ENCODE peak calls at places on chromosomes 16 and 17, in six cellular contexts. M is A549, O is DMS 273 treated with DMSO at 0.1 percent for 48 hours, S is EL, U is tibial artery, E is NCI-H510A treated with DMSO at 0.1 percent for 48 hours. Y is an unnamed sample.

GRCh38 chr17:40910441-40910841 is 25.4 kb upstream of the KRT20 start:
- DNase-seq in U (no peak), E (no peak), O (no peak), M (no peak), S (peak), Y (no peak)

GRCh38 chr16:675884-676564 is 553 bp downstream of the RHBDL1 start:
- DNase-seq in S (no peak), O (no peak), E (no peak), M (no peak), U (no peak), Y (no peak)

GRCh38 chr17:60577147-60577925 is 22.7 kb upstream of the PPM1D start:
- DNase-seq in M (no peak), O (no peak), E (no peak), U (no peak), S (peak), Y (no peak)

GRCh38 chr16:3961449-3961849 is 80.9 kb upstream of the CREBBP start:
- DNase-seq in M (peak), E (no peak), O (no peak), U (no peak), S (peak), Y (no peak)

GRCh38 chr17:65536573-65537342 is 24.7 kb downstream of the AXIN2 start:
- DNase-seq in S (no peak), M (no peak), E (no peak), U (no peak), O (no peak), Y (no peak)

GRCh38 chr17:57989011-57989345 is 924 bp upstream of the VEZF1 start:
- DNase-seq in O (no peak), M (peak), U (peak), E (peak), S (peak), Y (peak)

GRCh38 chr16:12801511-12802042 is 2.1 kb downstream of the CPPED1 start:
- DNase-seq in U (no peak), S (peak), M (peak), E (no peak), O (no peak), Y (no peak)

GRCh38 chr16:8848939-8849391 is 19.8 kb downstream of the CARHSP1 start:
- DNase-seq in U (peak), E (no peak), S (peak), O (no peak), M (no peak), Y (no peak)

GRCh38 chr17:2782030-2782429 is 14.2 kb upstream of the RAP1GAP2 start:
- DNase-seq in O (no peak), U (no peak), M (peak), S (peak), E (no peak), Y (no peak)

GRCh38 chr16:8109510-8110369 is 480.6 kb downstream of the TMEM114 start:
- DNase-seq in U (no peak), O (no peak), M (peak), E (peak), S (no peak), Y (no peak)

GRCh38 chr16:58032710-58033293 is 7.2 kb downstream of the MMP15 start:
- DNase-seq in M (no peak), O (no peak), S (no peak), E (no peak), U (no peak), Y (no peak)

GRCh38 chr16:49461517-49461951 is 87.9 kb downstream of the C16orf78 start:
- DNase-seq in E (no peak), M (no peak), O (no peak), S (no peak), U (peak), Y (no peak)

GRCh38 chr17:51734462-51734861 is 424.1 kb downstream of the CA10 start:
- DNase-seq in O (no peak), S (no peak), M (no peak), U (no peak), E (no peak), Y (peak)

GRCh38 chr17:6812295-6812694 is 19.2 kb downstream of the TEKT1 start:
- DNase-seq in S (no peak), U (no peak), E (no peak), M (no peak), O (no peak), Y (no peak)